ENCODE peak calls at places on chromosomes 7 and 10, in five cellular contexts. One of them, this sample, is unnamed.
A peak's percentile ranks its signal among the peaks of the same experiment; 100 is the strongest.

GRCh38 chr10:86556933-86557649 is 35.5 kb upstream of the WAPL start:
- DNase-seq in hepatocyte: no peak
- DNase-seq in DND-41: no peak
- DNase-seq in GM23248: no peak
- DNase-seq in transverse colon: no peak
- DNase-seq in this sample: no peak

GRCh38 chr7:117872565-117873055 is 631 bp downstream of the CTTNBP2 start:
- DNase-seq in hepatocyte: peak; percentile 54
- DNase-seq in DND-41: no peak
- DNase-seq in GM23248: peak; percentile 2
- DNase-seq in transverse colon: peak; percentile 8
- DNase-seq in this sample: no peak

GRCh38 chr7:101532000-101532399 is 97.1 kb downstream of the MYL10 start:
- DNase-seq in hepatocyte: no peak
- DNase-seq in DND-41: no peak
- DNase-seq in GM23248: no peak
- DNase-seq in transverse colon: no peak
- DNase-seq in this sample: no peak

GRCh38 chr7:46291601-46292150 is 370.6 kb upstream of the IGFBP3 start:
- DNase-seq in hepatocyte: peak; percentile 29
- DNase-seq in DND-41: no peak
- DNase-seq in GM23248: peak; percentile 92
- DNase-seq in transverse colon: no peak
- DNase-seq in this sample: no peak

GRCh38 chr7:110130669-110131068 is 960.3 kb upstream of the LRRN3 start:
- DNase-seq in hepatocyte: no peak
- DNase-seq in DND-41: no peak
- DNase-seq in GM23248: no peak
- DNase-seq in transverse colon: no peak
- DNase-seq in this sample: no peak

GRCh38 chr10:88971668-88972067 is 18.9 kb upstream of the FAS start:
- DNase-seq in hepatocyte: no peak
- DNase-seq in DND-41: no peak
- DNase-seq in GM23248: peak; percentile 60
- DNase-seq in transverse colon: no peak
- DNase-seq in this sample: no peak

GRCh38 chr10:46525177-46525823 is 31.2 kb downstream of the GPRIN2 start:
- DNase-seq in hepatocyte: no peak
- DNase-seq in DND-41: no peak
- DNase-seq in GM23248: peak; percentile 85
- DNase-seq in transverse colon: peak; percentile 7
- DNase-seq in this sample: no peak

GRCh38 chr7:6167587-6168154 is 104.8 kb downstream of the CYTH3 start:
- DNase-seq in hepatocyte: no peak
- DNase-seq in DND-41: no peak
- DNase-seq in GM23248: no peak
- DNase-seq in transverse colon: no peak
- DNase-seq in this sample: no peak

GRCh38 chr10:29585488-29585976 is 49.2 kb downstream of the SVIL start:
- DNase-seq in hepatocyte: no peak
- DNase-seq in DND-41: no peak
- DNase-seq in GM23248: peak; percentile 22
- DNase-seq in transverse colon: no peak
- DNase-seq in this sample: no peak

GRCh38 chr7:94888995-94889523 is 18.3 kb upstream of the PPP1R9A start:
- DNase-seq in hepatocyte: no peak
- DNase-seq in DND-41: no peak
- DNase-seq in GM23248: no peak
- DNase-seq in transverse colon: no peak
- DNase-seq in this sample: no peak

GRCh38 chr10:84352251-84352842 is 24.0 kb downstream of the CCSER2 start:
- DNase-seq in hepatocyte: peak; percentile 57
- DNase-seq in DND-41: peak; percentile 70
- DNase-seq in GM23248: peak; percentile 73
- DNase-seq in transverse colon: peak; percentile 72
- DNase-seq in this sample: peak; percentile 52

GRCh38 chr7:158394936-158395335 is 192.7 kb downstream of the PTPRN2 start:
- DNase-seq in hepatocyte: peak; percentile 62
- DNase-seq in DND-41: peak; percentile 51
- DNase-seq in GM23248: no peak
- DNase-seq in transverse colon: peak; percentile 67
- DNase-seq in this sample: peak; percentile 17

GRCh38 chr7:106626376-106627293 is 34.3 kb downstream of the CCDC71L start:
- DNase-seq in hepatocyte: peak; percentile 36
- DNase-seq in DND-41: no peak
- DNase-seq in GM23248: no peak
- DNase-seq in transverse colon: peak; percentile 30
- DNase-seq in this sample: no peak

GRCh38 chr10:119608316-119609155 is 11.8 kb upstream of the TIAL1 start:
- DNase-seq in hepatocyte: peak; percentile 64
- DNase-seq in DND-41: no peak
- DNase-seq in GM23248: peak; percentile 65
- DNase-seq in transverse colon: peak; percentile 42
- DNase-seq in this sample: peak; percentile 28

GRCh38 chr7:155373359-155374273 is 75.9 kb downstream of the INSIG1 start:
- DNase-seq in hepatocyte: no peak
- DNase-seq in DND-41: no peak
- DNase-seq in GM23248: peak; percentile 29
- DNase-seq in transverse colon: no peak
- DNase-seq in this sample: no peak

GRCh38 chr10:3801558-3802192 is 16.7 kb upstream of the KLF6 start:
- DNase-seq in hepatocyte: no peak
- DNase-seq in DND-41: no peak
- DNase-seq in GM23248: no peak
- DNase-seq in transverse colon: no peak
- DNase-seq in this sample: no peak

GRCh38 chr10:96642973-96643372 is 56.2 kb upstream of the TM9SF3 start:
- DNase-seq in hepatocyte: peak; percentile 55
- DNase-seq in DND-41: peak; percentile 54
- DNase-seq in GM23248: peak; percentile 50
- DNase-seq in transverse colon: peak; percentile 80
- DNase-seq in this sample: peak; percentile 33

GRCh38 chr10:79391231-79392019 is 44.2 kb downstream of the PPIF start:
- DNase-seq in hepatocyte: peak; percentile 8
- DNase-seq in DND-41: no peak
- DNase-seq in GM23248: peak; percentile 56
- DNase-seq in transverse colon: peak; percentile 9
- DNase-seq in this sample: no peak

GRCh38 chr7:44240983-44241510 is 40.3 kb downstream of the YKT6 start:
- DNase-seq in hepatocyte: peak; percentile 90
- DNase-seq in DND-41: peak; percentile 63
- DNase-seq in GM23248: peak; percentile 94
- DNase-seq in transverse colon: peak; percentile 74
- DNase-seq in this sample: peak; percentile 37

GRCh38 chr7:3673524-3673923 is 372.5 kb downstream of the SDK1 start:
- DNase-seq in hepatocyte: peak; percentile 18
- DNase-seq in DND-41: peak; percentile 28
- DNase-seq in GM23248: no peak
- DNase-seq in transverse colon: peak; percentile 50
- DNase-seq in this sample: peak; percentile 21

GRCh38 chr7:6121141-6121540 is 90.0 kb downstream of the ANKRD61 start:
- DNase-seq in hepatocyte: no peak
- DNase-seq in DND-41: no peak
- DNase-seq in GM23248: peak; percentile 41
- DNase-seq in transverse colon: no peak
- DNase-seq in this sample: no peak

GRCh38 chr10:3107426-3107961 is 40.1 kb downstream of the PFKP start:
- DNase-seq in hepatocyte: no peak
- DNase-seq in DND-41: no peak
- DNase-seq in GM23248: peak; percentile 94
- DNase-seq in transverse colon: peak; percentile 43
- DNase-seq in this sample: no peak

GRCh38 chr7:106127984-106128780 is 16.1 kb upstream of the SYPL1 start:
- DNase-seq in hepatocyte: no peak
- DNase-seq in DND-41: no peak
- DNase-seq in GM23248: peak; percentile 57
- DNase-seq in transverse colon: no peak
- DNase-seq in this sample: no peak

GRCh38 chr10:58512470-58513188 is at the start of gene BICC1:
- DNase-seq in hepatocyte: peak; percentile 76
- DNase-seq in DND-41: no peak
- DNase-seq in GM23248: peak; percentile 84
- DNase-seq in transverse colon: peak; percentile 33
- DNase-seq in this sample: no peak

GRCh38 chr10:93097386-93097785 is 23.7 kb downstream of the CYP26A1 start:
- DNase-seq in hepatocyte: no peak
- DNase-seq in DND-41: no peak
- DNase-seq in GM23248: no peak
- DNase-seq in transverse colon: no peak
- DNase-seq in this sample: no peak

GRCh38 chr7:114575098-114575497 is 160.5 kb downstream of the FOXP2 start:
- DNase-seq in hepatocyte: no peak
- DNase-seq in DND-41: no peak
- DNase-seq in GM23248: no peak
- DNase-seq in transverse colon: no peak
- DNase-seq in this sample: no peak

GRCh38 chr10:83553366-83553765 is 585.9 kb upstream of the GHITM start:
- DNase-seq in hepatocyte: no peak
- DNase-seq in DND-41: no peak
- DNase-seq in GM23248: no peak
- DNase-seq in transverse colon: no peak
- DNase-seq in this sample: no peak

GRCh38 chr7:38373155-38373554 is 99.7 kb upstream of the TARP start:
- DNase-seq in hepatocyte: no peak
- DNase-seq in DND-41: no peak
- DNase-seq in GM23248: peak; percentile 36
- DNase-seq in transverse colon: no peak
- DNase-seq in this sample: no peak

GRCh38 chr7:157678503-157678902 is 341.7 kb downstream of the DNAJB6 start:
- DNase-seq in hepatocyte: no peak
- DNase-seq in DND-41: peak; percentile 44
- DNase-seq in GM23248: no peak
- DNase-seq in transverse colon: no peak
- DNase-seq in this sample: no peak

GRCh38 chr10:12927896-12928295 is 73.6 kb downstream of the CCDC3 start:
- DNase-seq in hepatocyte: no peak
- DNase-seq in DND-41: no peak
- DNase-seq in GM23248: no peak
- DNase-seq in transverse colon: no peak
- DNase-seq in this sample: no peak

DNA sequence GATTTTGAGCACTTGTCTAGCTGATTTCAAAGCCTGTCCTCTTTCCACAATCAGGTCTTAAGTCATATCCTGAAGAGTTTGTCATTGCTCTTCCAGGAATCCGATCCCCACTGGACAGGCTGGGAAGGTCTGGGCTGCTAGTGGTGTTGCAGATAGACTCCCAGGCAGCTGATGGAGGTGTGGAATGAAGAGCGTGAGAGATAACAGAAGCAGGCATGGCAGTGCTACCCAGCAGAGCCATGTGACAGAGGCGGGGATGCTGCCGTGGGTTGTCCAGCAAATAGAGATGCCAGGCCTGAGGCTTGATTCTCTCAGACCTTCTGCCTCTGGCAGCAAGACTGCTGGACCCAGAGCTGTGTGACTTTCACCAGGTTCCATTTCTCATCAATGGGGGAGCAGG is 116.5 kb upstream of the EEPD1 start:
- DNase-seq in hepatocyte: no peak
- DNase-seq in DND-41: no peak
- DNase-seq in GM23248: no peak
- DNase-seq in transverse colon: no peak
- DNase-seq in this sample: no peak
- H3K27ac ChIP-seq in hepatocyte: peak overlapping the region; percentile 78
- H3K27ac ChIP-seq in DND-41: no peak overlapping the region
- H3K27ac ChIP-seq in GM23248: no peak overlapping the region
- H3K27ac ChIP-seq in transverse colon: peak overlapping the region; percentile 60
- H3K27ac ChIP-seq in this sample: no peak overlapping the region

GRCh38 chr7:17939670-17940301 is 508 bp downstream of the SNX13 start:
- DNase-seq in hepatocyte: peak; percentile 58
- DNase-seq in DND-41: peak; percentile 53
- DNase-seq in GM23248: peak; percentile 80
- DNase-seq in transverse colon: peak; percentile 63
- DNase-seq in this sample: peak; percentile 21
- H3K4me3 ChIP-seq in hepatocyte: peak overlapping the region; percentile 82
- H3K4me3 ChIP-seq in DND-41: peak overlapping the region; percentile 89
- H3K4me3 ChIP-seq in GM23248: peak overlapping the region; percentile 90
- H3K4me3 ChIP-seq in transverse colon: peak overlapping the region; percentile 89
- H3K4me3 ChIP-seq in this sample: peak overlapping the region; percentile 67

DNA sequence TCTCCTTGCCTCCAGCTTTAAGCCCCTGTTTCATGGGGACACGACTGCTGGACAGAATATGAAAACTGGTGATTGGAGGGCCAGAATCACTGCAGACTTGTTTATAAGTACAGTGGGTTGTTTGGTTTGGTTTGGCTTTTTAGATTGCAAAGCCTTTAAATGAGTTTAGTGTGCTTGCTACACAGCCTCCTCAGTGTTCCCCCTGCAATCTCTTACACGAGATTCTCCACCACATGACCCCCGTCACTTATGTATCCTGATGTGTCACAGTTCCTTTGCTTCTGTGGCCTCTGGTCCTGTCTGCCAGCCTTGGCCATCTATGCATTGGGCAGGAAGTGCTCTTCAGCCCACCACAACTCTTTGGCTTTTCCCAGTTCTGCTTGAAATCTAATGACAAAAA is 103.7 kb upstream of the ANKRD1 start:
- DNase-seq in hepatocyte: no peak
- DNase-seq in DND-41: no peak
- DNase-seq in GM23248: no peak
- DNase-seq in transverse colon: no peak
- DNase-seq in this sample: no peak
- H3K27ac ChIP-seq in hepatocyte: no peak overlapping the region
- H3K27ac ChIP-seq in DND-41: no peak overlapping the region
- H3K27ac ChIP-seq in GM23248: no peak overlapping the region
- H3K27ac ChIP-seq in transverse colon: no peak overlapping the region
- H3K27ac ChIP-seq in this sample: no peak overlapping the region

DNA sequence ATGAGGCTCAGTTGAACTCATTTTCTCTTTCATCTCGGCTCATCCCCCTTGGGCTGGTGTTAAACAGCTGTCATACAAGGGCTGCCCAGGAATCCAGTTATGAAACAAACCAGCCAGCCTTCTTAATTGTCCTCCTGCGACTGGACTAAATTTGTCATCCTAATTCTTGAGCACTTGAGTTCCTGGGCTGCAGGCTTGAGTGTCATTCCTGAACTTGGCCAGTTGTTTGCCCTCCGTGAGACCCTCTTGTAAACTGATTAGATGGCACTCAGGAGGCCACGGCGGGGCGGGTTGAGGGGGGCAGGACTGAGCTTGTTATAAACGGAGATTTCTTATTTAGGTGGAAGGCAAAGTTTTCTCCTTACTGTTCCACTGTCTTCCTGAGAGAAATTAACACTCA is 94.9 kb downstream of the SORCS3 start:
- DNase-seq in hepatocyte: no peak
- DNase-seq in DND-41: no peak
- DNase-seq in GM23248: no peak
- DNase-seq in transverse colon: no peak
- DNase-seq in this sample: no peak
- H3K4me3 ChIP-seq in hepatocyte: no peak overlapping the region
- H3K4me3 ChIP-seq in DND-41: no peak overlapping the region
- H3K4me3 ChIP-seq in GM23248: no peak overlapping the region
- H3K4me3 ChIP-seq in transverse colon: no peak overlapping the region
- H3K4me3 ChIP-seq in this sample: no peak overlapping the region

This sample was measured in CD8-positive, alpha-beta T cell.